ENCODE peak calls at places on chromosomes 12 and 14, in seven cellular contexts. One of them, this sample, is unnamed.

GRCh38 chr14:51776102-51776894 is 84.1 kb upstream of the GNG2 start:
- DNase-seq in stomach: no peak
- DNase-seq in B cell: peak
- DNase-seq in GM10248: peak
- DNase-seq in astrocyte: peak
- DNase-seq in brain microvascular endothelial cell: peak
- DNase-seq in upper lobe of right lung: no peak
- DNase-seq in this sample: peak

GRCh38 chr12:123041811-123042655 is 61.6 kb downstream of the ARL6IP4 start:
- DNase-seq in stomach: no peak
- DNase-seq in B cell: no peak
- DNase-seq in GM10248: no peak
- DNase-seq in astrocyte: peak
- DNase-seq in brain microvascular endothelial cell: peak
- DNase-seq in upper lobe of right lung: no peak
- DNase-seq in this sample: no peak

GRCh38 chr12:69903548-69903947 is 78.5 kb downstream of the MYRFL start:
- DNase-seq in stomach: no peak
- DNase-seq in B cell: no peak
- DNase-seq in GM10248: no peak
- DNase-seq in astrocyte: no peak
- DNase-seq in brain microvascular endothelial cell: no peak
- DNase-seq in upper lobe of right lung: no peak
- DNase-seq in this sample: no peak

GRCh38 chr12:4579305-4580097 is 17.5 kb downstream of the DYRK4 start:
- DNase-seq in stomach: no peak
- DNase-seq in B cell: peak
- DNase-seq in GM10248: peak
- DNase-seq in astrocyte: no peak
- DNase-seq in brain microvascular endothelial cell: peak
- DNase-seq in upper lobe of right lung: no peak
- DNase-seq in this sample: peak

GRCh38 chr12:70227911-70228310 is 15.3 kb upstream of the CNOT2 start:
- DNase-seq in stomach: no peak
- DNase-seq in B cell: no peak
- DNase-seq in GM10248: no peak
- DNase-seq in astrocyte: no peak
- DNase-seq in brain microvascular endothelial cell: no peak
- DNase-seq in upper lobe of right lung: no peak
- DNase-seq in this sample: no peak

GRCh38 chr12:121765573-121765972 is 27.9 kb downstream of the RHOF start:
- DNase-seq in stomach: no peak
- DNase-seq in B cell: no peak
- DNase-seq in GM10248: no peak
- DNase-seq in astrocyte: peak
- DNase-seq in brain microvascular endothelial cell: peak
- DNase-seq in upper lobe of right lung: no peak
- DNase-seq in this sample: no peak

GRCh38 chr14:103185051-103186027 is 62.1 kb downstream of the TNFAIP2 start:
- DNase-seq in stomach: no peak
- DNase-seq in B cell: no peak
- DNase-seq in GM10248: peak
- DNase-seq in astrocyte: peak
- DNase-seq in brain microvascular endothelial cell: no peak
- DNase-seq in upper lobe of right lung: peak
- DNase-seq in this sample: peak

GRCh38 chr12:80641936-80642335 is 65.5 kb upstream of the MYF6 start:
- DNase-seq in stomach: no peak
- DNase-seq in B cell: no peak
- DNase-seq in GM10248: no peak
- DNase-seq in astrocyte: no peak
- DNase-seq in brain microvascular endothelial cell: no peak
- DNase-seq in upper lobe of right lung: no peak
- DNase-seq in this sample: no peak

GRCh38 chr14:57657487-57657886 is 163.8 kb upstream of the CCDC198 start:
- DNase-seq in stomach: no peak
- DNase-seq in B cell: no peak
- DNase-seq in GM10248: no peak
- DNase-seq in astrocyte: peak
- DNase-seq in brain microvascular endothelial cell: no peak
- DNase-seq in upper lobe of right lung: no peak
- DNase-seq in this sample: no peak

GRCh38 chr14:99574099-99574880 is 29.7 kb downstream of the CCDC85C start:
- DNase-seq in stomach: peak
- DNase-seq in B cell: no peak
- DNase-seq in GM10248: no peak
- DNase-seq in astrocyte: peak
- DNase-seq in brain microvascular endothelial cell: peak
- DNase-seq in upper lobe of right lung: no peak
- DNase-seq in this sample: no peak

GRCh38 chr14:99576761-99577705 is 27.0 kb downstream of the CCDC85C start:
- DNase-seq in stomach: no peak
- DNase-seq in B cell: no peak
- DNase-seq in GM10248: no peak
- DNase-seq in astrocyte: peak
- DNase-seq in brain microvascular endothelial cell: no peak
- DNase-seq in upper lobe of right lung: no peak
- DNase-seq in this sample: no peak

GRCh38 chr14:99576304-99576703 is 27.7 kb downstream of the CCDC85C start:
- DNase-seq in stomach: no peak
- DNase-seq in B cell: no peak
- DNase-seq in GM10248: no peak
- DNase-seq in astrocyte: no peak
- DNase-seq in brain microvascular endothelial cell: no peak
- DNase-seq in upper lobe of right lung: no peak
- DNase-seq in this sample: no peak

GRCh38 chr14:99573436-99574098 is 30.4 kb downstream of the CCDC85C start:
- DNase-seq in stomach: no peak
- DNase-seq in B cell: no peak
- DNase-seq in GM10248: no peak
- DNase-seq in astrocyte: no peak
- DNase-seq in brain microvascular endothelial cell: no peak
- DNase-seq in upper lobe of right lung: no peak
- DNase-seq in this sample: no peak

GRCh38 chr14:99575043-99576023 is 28.7 kb downstream of the CCDC85C start:
- DNase-seq in stomach: peak
- DNase-seq in B cell: no peak
- DNase-seq in GM10248: no peak
- DNase-seq in astrocyte: peak
- DNase-seq in brain microvascular endothelial cell: no peak
- DNase-seq in upper lobe of right lung: peak
- DNase-seq in this sample: no peak
- TF ChIP-seq CTCF in stomach: no peak
- TF ChIP-seq CTCF in B cell: no peak
- TF ChIP-seq CTCF in GM10248: peak
- TF ChIP-seq CTCF in astrocyte: peak
- TF ChIP-seq CTCF in brain microvascular endothelial cell: peak
- TF ChIP-seq CTCF in upper lobe of right lung: no peak
- TF ChIP-seq CTCF in this sample: peak

DNA sequence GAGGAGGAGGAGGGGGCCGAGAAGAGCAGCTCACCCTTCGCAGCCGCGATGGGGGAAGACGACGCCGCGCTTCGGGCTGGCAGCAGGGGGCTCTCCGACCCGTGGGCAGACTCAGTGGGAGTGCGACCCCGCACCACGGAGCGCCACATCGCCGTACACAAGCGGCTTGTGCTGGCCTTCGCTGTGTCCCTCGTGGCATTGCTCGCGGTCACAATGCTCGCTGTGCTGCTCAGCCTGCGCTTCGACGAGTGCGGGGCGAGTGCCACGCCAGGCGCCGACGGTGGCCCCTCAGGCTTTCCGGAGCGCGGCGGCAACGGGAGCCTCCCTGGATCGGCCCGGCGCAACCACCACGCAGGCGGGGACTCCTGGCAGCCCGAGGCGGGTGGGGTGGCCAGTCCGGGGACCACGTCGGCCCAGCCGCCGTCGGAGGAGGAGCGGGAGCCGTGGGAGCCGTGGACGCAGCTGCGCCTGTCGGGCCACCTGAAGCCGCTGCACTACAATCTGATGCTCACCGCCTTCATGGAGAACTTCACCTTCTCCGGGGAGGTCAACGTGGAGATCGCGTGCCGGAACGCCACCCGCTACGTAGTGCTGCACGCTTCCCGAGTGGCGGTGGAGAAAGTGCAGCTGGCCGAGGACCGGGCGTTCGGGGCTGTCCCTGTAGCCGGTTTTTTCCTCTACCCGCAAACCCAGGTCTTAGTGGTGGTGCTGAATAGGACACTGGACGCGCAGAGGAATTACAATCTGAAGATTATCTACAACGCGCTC is 745 bp downstream of the TRHDE start:
- DNase-seq in stomach: no peak
- DNase-seq in B cell: peak
- DNase-seq in GM10248: peak
- DNase-seq in astrocyte: peak
- DNase-seq in brain microvascular endothelial cell: no peak
- DNase-seq in upper lobe of right lung: peak
- DNase-seq in this sample: peak
- TF ChIP-seq CTCF in stomach: no peak
- TF ChIP-seq CTCF in B cell: no peak
- TF ChIP-seq CTCF in GM10248: no peak
- TF ChIP-seq CTCF in astrocyte: no peak
- TF ChIP-seq CTCF in brain microvascular endothelial cell: peak
- TF ChIP-seq CTCF in upper lobe of right lung: no peak
- TF ChIP-seq CTCF in this sample: no peak

GRCh38 chr12:118036672-118037411 is 20.3 kb downstream of the RFC5 start:
- DNase-seq in stomach: no peak
- DNase-seq in B cell: no peak
- DNase-seq in GM10248: no peak
- DNase-seq in astrocyte: no peak
- DNase-seq in brain microvascular endothelial cell: no peak
- DNase-seq in upper lobe of right lung: no peak
- DNase-seq in this sample: no peak

GRCh38 chr12:118033331-118033730 is 16.8 kb downstream of the RFC5 start:
- DNase-seq in stomach: no peak
- DNase-seq in B cell: no peak
- DNase-seq in GM10248: no peak
- DNase-seq in astrocyte: no peak
- DNase-seq in brain microvascular endothelial cell: no peak
- DNase-seq in upper lobe of right lung: no peak
- DNase-seq in this sample: no peak

GRCh38 chr12:118033902-118034301 is 17.4 kb downstream of the RFC5 start:
- DNase-seq in stomach: no peak
- DNase-seq in B cell: no peak
- DNase-seq in GM10248: no peak
- DNase-seq in astrocyte: no peak
- DNase-seq in brain microvascular endothelial cell: no peak
- DNase-seq in upper lobe of right lung: no peak
- DNase-seq in this sample: no peak

GRCh38 chr12:118034429-118035193 is 18.1 kb downstream of the RFC5 start:
- DNase-seq in stomach: no peak
- DNase-seq in B cell: no peak
- DNase-seq in GM10248: no peak
- DNase-seq in astrocyte: peak
- DNase-seq in brain microvascular endothelial cell: peak
- DNase-seq in upper lobe of right lung: no peak
- DNase-seq in this sample: no peak

DNA sequence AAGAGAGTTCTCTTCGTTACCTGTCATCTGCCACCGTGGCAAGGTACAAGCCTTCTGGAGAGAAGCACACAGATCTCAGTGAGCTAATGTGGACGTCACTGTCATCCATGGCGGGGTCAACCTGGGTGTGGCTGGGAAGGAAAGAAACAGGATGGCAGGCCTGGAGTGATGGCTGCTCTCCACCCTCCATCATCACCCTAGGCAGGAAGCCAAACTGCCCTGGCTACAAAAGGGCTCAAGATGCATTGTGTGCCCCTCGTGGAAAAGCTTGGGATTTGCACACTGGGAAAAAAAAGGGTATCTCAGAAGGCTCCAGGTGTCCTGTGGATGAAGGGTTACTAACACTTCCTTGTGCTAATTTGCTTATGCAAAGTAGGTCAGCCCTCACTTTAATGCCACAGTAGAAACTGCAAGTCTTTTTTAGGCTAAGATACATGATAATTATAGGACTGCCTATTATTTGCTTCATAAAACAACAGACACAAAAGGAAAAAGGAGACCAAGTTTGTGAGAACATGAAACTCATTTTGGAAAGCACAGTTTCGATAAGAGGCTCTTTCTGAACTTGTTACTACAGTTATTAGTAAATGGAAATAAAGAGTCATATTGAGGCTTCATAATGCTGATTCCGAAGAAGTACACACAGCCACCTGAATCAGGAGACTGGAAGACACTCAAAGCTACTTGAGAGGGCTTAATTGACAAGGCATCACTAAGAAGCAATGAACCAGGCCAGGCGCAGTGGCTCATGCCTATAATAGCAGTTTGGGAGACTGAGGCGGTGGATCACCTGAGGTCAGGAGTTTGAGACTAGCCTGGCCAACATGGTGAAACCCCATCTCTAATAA is 18.9 kb downstream of the RFC5 start:
- DNase-seq in stomach: no peak
- DNase-seq in B cell: no peak
- DNase-seq in GM10248: peak
- DNase-seq in astrocyte: no peak
- DNase-seq in brain microvascular endothelial cell: peak
- DNase-seq in upper lobe of right lung: no peak
- DNase-seq in this sample: peak
- TF ChIP-seq CTCF in stomach: no peak
- TF ChIP-seq CTCF in B cell: no peak
- TF ChIP-seq CTCF in GM10248: no peak
- TF ChIP-seq CTCF in astrocyte: peak
- TF ChIP-seq CTCF in brain microvascular endothelial cell: peak
- TF ChIP-seq CTCF in upper lobe of right lung: no peak
- TF ChIP-seq CTCF in this sample: peak

DNA sequence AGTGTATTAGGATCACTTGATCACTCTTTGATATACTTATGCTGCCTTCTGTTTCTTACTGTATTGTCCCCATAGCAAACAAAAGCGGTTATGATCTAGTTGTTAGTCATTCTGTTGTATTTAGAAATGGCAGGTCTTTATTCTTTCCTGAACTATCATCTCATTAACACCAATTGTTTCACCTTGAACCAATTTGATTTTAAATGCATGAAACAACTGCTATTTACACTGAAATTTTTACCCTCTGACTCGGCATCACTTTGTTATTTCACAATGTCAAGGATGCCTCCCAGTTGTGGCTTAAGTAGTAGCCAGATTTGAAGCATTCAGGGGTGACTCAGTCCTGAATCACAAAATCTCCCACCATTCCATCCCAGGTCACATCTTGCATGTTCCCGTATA is 303.5 kb downstream of the EGLN3 start:
- DNase-seq in stomach: no peak
- DNase-seq in B cell: no peak
- DNase-seq in GM10248: no peak
- DNase-seq in astrocyte: peak
- DNase-seq in brain microvascular endothelial cell: peak
- DNase-seq in upper lobe of right lung: no peak
- DNase-seq in this sample: no peak
- TF ChIP-seq CTCF in stomach: no peak
- TF ChIP-seq CTCF in B cell: no peak
- TF ChIP-seq CTCF in GM10248: no peak
- TF ChIP-seq CTCF in astrocyte: no peak
- TF ChIP-seq CTCF in brain microvascular endothelial cell: no peak
- TF ChIP-seq CTCF in upper lobe of right lung: no peak
- TF ChIP-seq CTCF in this sample: no peak

GRCh38 chr12:15152456-15152855 is 68.8 kb downstream of the RERG start:
- DNase-seq in stomach: no peak
- DNase-seq in B cell: no peak
- DNase-seq in GM10248: no peak
- DNase-seq in astrocyte: no peak
- DNase-seq in brain microvascular endothelial cell: no peak
- DNase-seq in upper lobe of right lung: no peak
- DNase-seq in this sample: no peak
- TF ChIP-seq CTCF in stomach: no peak
- TF ChIP-seq CTCF in B cell: no peak
- TF ChIP-seq CTCF in GM10248: no peak
- TF ChIP-seq CTCF in astrocyte: no peak
- TF ChIP-seq CTCF in brain microvascular endothelial cell: peak
- TF ChIP-seq CTCF in upper lobe of right lung: peak
- TF ChIP-seq CTCF in this sample: no peak